ENCODE peak calls at places on chromosomes 12 and 14, in nine cellular contexts. One of them, this sample, is unnamed.

GRCh38 chr14:44963775-44964380 is 1.9 kb downstream of the TOGARAM1 start:
- DNase-seq in esophagus squamous epithelium: no peak
- DNase-seq in neuronal stem cell: no peak
- DNase-seq in tibial artery: no peak
- DNase-seq in HAP-1: no peak
- DNase-seq in Panc1: no peak
- DNase-seq in lung: no peak
- DNase-seq in vagina: no peak
- DNase-seq in fibroblast of the aortic adventitia: peak
- DNase-seq in this sample: peak

GRCh38 chr12:10331642-10332239 is 24.1 kb downstream of the KLRD1 start:
- DNase-seq in esophagus squamous epithelium: no peak
- DNase-seq in neuronal stem cell: peak
- DNase-seq in tibial artery: no peak
- DNase-seq in HAP-1: peak
- DNase-seq in Panc1: peak
- DNase-seq in lung: no peak
- DNase-seq in vagina: no peak
- DNase-seq in fibroblast of the aortic adventitia: peak
- DNase-seq in this sample: no peak

GRCh38 chr12:6768385-6769002 is 2.3 kb downstream of the PTMS start:
- DNase-seq in esophagus squamous epithelium: no peak
- DNase-seq in neuronal stem cell: no peak
- DNase-seq in tibial artery: no peak
- DNase-seq in HAP-1: no peak
- DNase-seq in Panc1: no peak
- DNase-seq in lung: no peak
- DNase-seq in vagina: no peak
- DNase-seq in fibroblast of the aortic adventitia: no peak
- DNase-seq in this sample: no peak

GRCh38 chr12:59570134-59570533 is 25.7 kb upstream of the SLC16A7 start:
- DNase-seq in esophagus squamous epithelium: no peak
- DNase-seq in neuronal stem cell: no peak
- DNase-seq in tibial artery: no peak
- DNase-seq in HAP-1: no peak
- DNase-seq in Panc1: no peak
- DNase-seq in lung: no peak
- DNase-seq in vagina: no peak
- DNase-seq in fibroblast of the aortic adventitia: peak
- DNase-seq in this sample: peak

GRCh38 chr14:99242816-99243795 is 28.9 kb downstream of the BCL11B start:
- DNase-seq in esophagus squamous epithelium: no peak
- DNase-seq in neuronal stem cell: no peak
- DNase-seq in tibial artery: no peak
- DNase-seq in HAP-1: no peak
- DNase-seq in Panc1: no peak
- DNase-seq in lung: no peak
- DNase-seq in vagina: no peak
- DNase-seq in fibroblast of the aortic adventitia: no peak
- DNase-seq in this sample: no peak

GRCh38 chr12:72647139-72647538 is 375.0 kb downstream of the TRHDE start:
- DNase-seq in esophagus squamous epithelium: no peak
- DNase-seq in neuronal stem cell: no peak
- DNase-seq in tibial artery: no peak
- DNase-seq in HAP-1: no peak
- DNase-seq in Panc1: no peak
- DNase-seq in lung: no peak
- DNase-seq in vagina: no peak
- DNase-seq in fibroblast of the aortic adventitia: no peak
- DNase-seq in this sample: no peak

GRCh38 chr12:85504624-85505023 is 224.6 kb downstream of the ALX1 start:
- DNase-seq in esophagus squamous epithelium: no peak
- DNase-seq in neuronal stem cell: no peak
- DNase-seq in tibial artery: no peak
- DNase-seq in HAP-1: no peak
- DNase-seq in Panc1: no peak
- DNase-seq in lung: no peak
- DNase-seq in vagina: no peak
- DNase-seq in fibroblast of the aortic adventitia: no peak
- DNase-seq in this sample: no peak

GRCh38 chr12:120437735-120438494 is at the start of gene COX6A1:
- DNase-seq in esophagus squamous epithelium: peak
- DNase-seq in neuronal stem cell: peak
- DNase-seq in tibial artery: peak
- DNase-seq in HAP-1: peak
- DNase-seq in Panc1: peak
- DNase-seq in lung: peak
- DNase-seq in vagina: no peak
- DNase-seq in fibroblast of the aortic adventitia: peak
- DNase-seq in this sample: peak

GRCh38 chr12:98948566-98948965 is 303.5 kb downstream of the APAF1 start:
- DNase-seq in esophagus squamous epithelium: no peak
- DNase-seq in neuronal stem cell: no peak
- DNase-seq in tibial artery: no peak
- DNase-seq in HAP-1: no peak
- DNase-seq in Panc1: no peak
- DNase-seq in lung: no peak
- DNase-seq in vagina: no peak
- DNase-seq in fibroblast of the aortic adventitia: no peak
- DNase-seq in this sample: no peak

GRCh38 chr14:69490219-69490918 is 5.8 kb downstream of the PLEKHD1 start:
- DNase-seq in esophagus squamous epithelium: no peak
- DNase-seq in neuronal stem cell: no peak
- DNase-seq in tibial artery: no peak
- DNase-seq in HAP-1: no peak
- DNase-seq in Panc1: no peak
- DNase-seq in lung: no peak
- DNase-seq in vagina: no peak
- DNase-seq in fibroblast of the aortic adventitia: no peak
- DNase-seq in this sample: no peak

GRCh38 chr14:69358233-69358963 is 39.7 kb downstream of the ERH start:
- DNase-seq in esophagus squamous epithelium: no peak
- DNase-seq in neuronal stem cell: no peak
- DNase-seq in tibial artery: no peak
- DNase-seq in HAP-1: no peak
- DNase-seq in Panc1: no peak
- DNase-seq in lung: no peak
- DNase-seq in vagina: no peak
- DNase-seq in fibroblast of the aortic adventitia: no peak
- DNase-seq in this sample: no peak

GRCh38 chr14:31323419-31323818 is 96.9 kb downstream of the HEATR5A start:
- DNase-seq in esophagus squamous epithelium: no peak
- DNase-seq in neuronal stem cell: no peak
- DNase-seq in tibial artery: no peak
- DNase-seq in HAP-1: no peak
- DNase-seq in Panc1: no peak
- DNase-seq in lung: no peak
- DNase-seq in vagina: no peak
- DNase-seq in fibroblast of the aortic adventitia: no peak
- DNase-seq in this sample: no peak

GRCh38 chr12:99282670-99283069 is 364.9 kb upstream of the GARIN6 start:
- DNase-seq in esophagus squamous epithelium: no peak
- DNase-seq in neuronal stem cell: no peak
- DNase-seq in tibial artery: no peak
- DNase-seq in HAP-1: no peak
- DNase-seq in Panc1: no peak
- DNase-seq in lung: no peak
- DNase-seq in vagina: no peak
- DNase-seq in fibroblast of the aortic adventitia: no peak
- DNase-seq in this sample: no peak

DNA sequence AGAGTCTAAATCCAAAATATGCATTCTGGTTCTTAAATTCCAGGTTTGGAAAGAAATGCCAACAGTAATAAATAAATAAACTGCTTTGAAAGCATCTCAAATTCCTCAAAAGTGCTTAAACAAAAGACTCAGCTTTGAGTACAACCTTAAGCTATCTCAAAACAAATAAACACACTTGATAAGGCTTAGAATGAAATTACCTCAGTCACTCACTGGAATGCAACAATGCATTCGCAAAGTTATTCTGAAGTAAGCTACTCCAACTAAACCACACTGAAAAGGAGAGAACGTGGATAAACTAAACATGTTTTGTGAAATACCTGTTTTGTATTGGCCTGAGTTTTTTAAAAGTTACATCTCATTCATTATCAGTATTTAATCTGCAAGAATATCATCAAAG is 1.2 kb downstream of the SPTSSA start:
- DNase-seq in esophagus squamous epithelium: no peak
- DNase-seq in neuronal stem cell: peak
- DNase-seq in tibial artery: no peak
- DNase-seq in HAP-1: peak
- DNase-seq in Panc1: no peak
- DNase-seq in lung: no peak
- DNase-seq in vagina: no peak
- DNase-seq in fibroblast of the aortic adventitia: peak
- DNase-seq in this sample: peak
- H3K4me3 ChIP-seq in esophagus squamous epithelium: peak
- H3K4me3 ChIP-seq in neuronal stem cell: no peak
- H3K4me3 ChIP-seq in tibial artery: peak
- H3K4me3 ChIP-seq in HAP-1: peak
- H3K4me3 ChIP-seq in Panc1: peak
- H3K4me3 ChIP-seq in lung: no peak
- H3K4me3 ChIP-seq in vagina: peak
- H3K4me3 ChIP-seq in fibroblast of the aortic adventitia: peak
- H3K4me3 ChIP-seq in this sample: peak

DNA sequence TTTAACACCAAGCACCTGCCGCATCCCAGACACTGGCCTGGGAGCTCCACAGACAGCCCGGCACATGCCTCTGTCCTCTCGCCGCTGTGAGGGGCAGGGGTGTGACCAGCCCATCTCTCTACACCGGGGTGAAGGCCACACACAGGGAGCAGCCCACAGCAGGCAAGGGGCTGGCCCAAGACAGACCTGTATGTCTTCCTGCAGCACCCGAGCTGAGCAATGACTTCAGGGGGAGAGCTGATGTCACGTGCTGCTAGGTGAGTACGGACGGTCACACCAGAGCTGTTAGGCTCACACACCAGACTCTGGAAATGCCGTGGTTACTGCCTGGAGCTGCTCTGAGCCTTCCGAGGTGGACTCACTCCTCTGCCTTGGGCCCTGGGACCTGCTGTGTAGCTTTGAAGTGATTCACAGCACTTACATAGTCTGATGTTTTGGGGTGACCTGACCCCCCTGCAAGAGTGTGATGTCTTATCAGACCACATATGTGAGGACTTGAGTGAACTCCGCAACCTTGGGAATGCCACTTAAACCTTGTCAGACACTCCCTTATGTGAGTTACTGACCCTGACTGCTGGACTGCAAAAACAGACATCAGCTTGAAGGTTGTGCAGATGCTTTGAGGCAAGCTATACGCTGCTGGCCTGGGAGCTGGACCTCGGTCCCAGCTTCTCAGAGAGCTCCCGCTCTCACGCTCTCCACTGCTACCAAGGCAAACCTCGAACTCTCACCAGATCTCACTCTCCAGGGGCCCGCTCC is 1.8 kb downstream of the XRCC3 start:
- DNase-seq in esophagus squamous epithelium: no peak
- DNase-seq in neuronal stem cell: no peak
- DNase-seq in tibial artery: no peak
- DNase-seq in HAP-1: no peak
- DNase-seq in Panc1: no peak
- DNase-seq in lung: no peak
- DNase-seq in vagina: no peak
- DNase-seq in fibroblast of the aortic adventitia: no peak
- DNase-seq in this sample: no peak
- H3K4me3 ChIP-seq in esophagus squamous epithelium: no peak
- H3K4me3 ChIP-seq in neuronal stem cell: no peak
- H3K4me3 ChIP-seq in tibial artery: no peak
- H3K4me3 ChIP-seq in HAP-1: peak
- H3K4me3 ChIP-seq in Panc1: no peak
- H3K4me3 ChIP-seq in lung: no peak
- H3K4me3 ChIP-seq in vagina: no peak
- H3K4me3 ChIP-seq in fibroblast of the aortic adventitia: no peak
- H3K4me3 ChIP-seq in this sample: peak

GRCh38 chr14:93974833-93975232 is 1.5 kb downstream of the ASB2 start:
- DNase-seq in esophagus squamous epithelium: no peak
- DNase-seq in neuronal stem cell: no peak
- DNase-seq in tibial artery: peak
- DNase-seq in HAP-1: no peak
- DNase-seq in Panc1: no peak
- DNase-seq in lung: no peak
- DNase-seq in vagina: no peak
- DNase-seq in fibroblast of the aortic adventitia: no peak
- DNase-seq in this sample: no peak

GRCh38 chr14:93971635-93972027 is 4.7 kb downstream of the ASB2 start:
- DNase-seq in esophagus squamous epithelium: no peak
- DNase-seq in neuronal stem cell: no peak
- DNase-seq in tibial artery: no peak
- DNase-seq in HAP-1: no peak
- DNase-seq in Panc1: no peak
- DNase-seq in lung: no peak
- DNase-seq in vagina: no peak
- DNase-seq in fibroblast of the aortic adventitia: no peak
- DNase-seq in this sample: no peak

GRCh38 chr14:93974299-93974698 is 2.1 kb downstream of the ASB2 start:
- DNase-seq in esophagus squamous epithelium: no peak
- DNase-seq in neuronal stem cell: no peak
- DNase-seq in tibial artery: no peak
- DNase-seq in HAP-1: no peak
- DNase-seq in Panc1: no peak
- DNase-seq in lung: no peak
- DNase-seq in vagina: no peak
- DNase-seq in fibroblast of the aortic adventitia: no peak
- DNase-seq in this sample: no peak

GRCh38 chr14:93972618-93973205 is 3.7 kb downstream of the ASB2 start:
- DNase-seq in esophagus squamous epithelium: no peak
- DNase-seq in neuronal stem cell: no peak
- DNase-seq in tibial artery: no peak
- DNase-seq in HAP-1: no peak
- DNase-seq in Panc1: no peak
- DNase-seq in lung: no peak
- DNase-seq in vagina: no peak
- DNase-seq in fibroblast of the aortic adventitia: no peak
- DNase-seq in this sample: no peak

GRCh38 chr14:93973607-93974006 is 2.8 kb downstream of the ASB2 start:
- DNase-seq in esophagus squamous epithelium: no peak
- DNase-seq in neuronal stem cell: no peak
- DNase-seq in tibial artery: no peak
- DNase-seq in HAP-1: no peak
- DNase-seq in Panc1: no peak
- DNase-seq in lung: no peak
- DNase-seq in vagina: no peak
- DNase-seq in fibroblast of the aortic adventitia: no peak
- DNase-seq in this sample: no peak
- H3K4me3 ChIP-seq in esophagus squamous epithelium: no peak
- H3K4me3 ChIP-seq in neuronal stem cell: no peak
- H3K4me3 ChIP-seq in tibial artery: peak
- H3K4me3 ChIP-seq in HAP-1: no peak
- H3K4me3 ChIP-seq in Panc1: no peak
- H3K4me3 ChIP-seq in lung: no peak
- H3K4me3 ChIP-seq in vagina: no peak
- H3K4me3 ChIP-seq in fibroblast of the aortic adventitia: no peak
- H3K4me3 ChIP-seq in this sample: no peak

DNA sequence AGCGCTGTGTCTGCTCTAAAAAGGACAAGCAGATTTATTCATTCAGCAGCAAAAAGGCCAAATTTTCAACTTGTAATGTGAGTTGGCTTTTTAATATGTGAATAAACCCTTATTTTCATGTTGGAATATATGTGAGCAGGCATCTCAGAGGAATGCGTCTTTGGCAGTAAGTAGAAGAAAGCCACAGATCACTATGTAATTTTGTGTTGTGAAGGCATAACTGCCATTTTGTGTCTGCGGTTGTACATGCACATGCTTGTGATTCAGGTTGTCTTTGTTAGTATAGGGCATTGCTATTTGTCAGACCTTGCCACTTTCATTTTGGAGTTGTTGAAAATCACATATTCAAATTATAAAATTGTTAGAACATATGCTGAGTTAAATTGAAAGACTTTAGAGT is 398.8 kb upstream of the RGS6 start:
- DNase-seq in esophagus squamous epithelium: no peak
- DNase-seq in neuronal stem cell: no peak
- DNase-seq in tibial artery: no peak
- DNase-seq in HAP-1: no peak
- DNase-seq in Panc1: no peak
- DNase-seq in lung: no peak
- DNase-seq in vagina: no peak
- DNase-seq in fibroblast of the aortic adventitia: peak
- DNase-seq in this sample: no peak
- H3K4me3 ChIP-seq in esophagus squamous epithelium: no peak
- H3K4me3 ChIP-seq in neuronal stem cell: no peak
- H3K4me3 ChIP-seq in tibial artery: no peak
- H3K4me3 ChIP-seq in HAP-1: no peak
- H3K4me3 ChIP-seq in Panc1: no peak
- H3K4me3 ChIP-seq in lung: no peak
- H3K4me3 ChIP-seq in vagina: no peak
- H3K4me3 ChIP-seq in fibroblast of the aortic adventitia: no peak
- H3K4me3 ChIP-seq in this sample: no peak

This sample was measured in PC-9.